ENCODE peak calls at places on chromosome 2, in five cellular contexts. X, T, Q, L and K are unnamed samples.

GRCh38 chr2:122238006-122238559 is 482.6 kb downstream of the TSN start:
- DNase-seq in X (no peak), T (no peak), Q (no peak), L (no peak), K (no peak)

GRCh38 chr2:217444932-217445331 is 557.9 kb downstream of the TNS1 start:
- DNase-seq in X (no peak), T (no peak), Q (no peak), L (no peak), K (no peak)

GRCh38 chr2:110717734-110718133 is 14.6 kb upstream of the ACOXL start:
- DNase-seq in X (no peak), T (no peak), Q (no peak), L (no peak), K (no peak)

GRCh38 chr2:200655918-200656580 is 70.2 kb downstream of the AOX1 start:
- DNase-seq in X (no peak), T (no peak), Q (no peak), L (no peak), K (no peak)

GRCh38 chr2:26768759-26769500 is 4.8 kb downstream of the SLC35F6 start:
- DNase-seq in X (peak), T (no peak), Q (no peak), L (no peak), K (no peak)

GRCh38 chr2:101704046-101704466 is 6.5 kb downstream of the MAP4K4 start:
- DNase-seq in X (no peak), T (peak), Q (no peak), L (no peak), K (no peak)

GRCh38 chr2:191847764-191848163 is 876 bp upstream of the CAVIN2 start:
- DNase-seq in X (no peak), T (no peak), Q (no peak), L (peak), K (no peak)

GRCh38 chr2:133312335-133312734 is 255.9 kb downstream of the NCKAP5 start:
- DNase-seq in X (no peak), T (no peak), Q (no peak), L (no peak), K (no peak)

GRCh38 chr2:119178811-119179601 is 20.5 kb upstream of the C1QL2 start:
- DNase-seq in X (no peak), T (peak), Q (no peak), L (no peak), K (no peak)

GRCh38 chr2:196165016-196165415 is 6.4 kb downstream of the STK17B start:
- DNase-seq in X (no peak), T (no peak), Q (no peak), L (no peak), K (no peak)

GRCh38 chr2:20019747-20020146 is 7.3 kb upstream of the MATN3 start:
- DNase-seq in X (no peak), T (no peak), Q (no peak), L (no peak), K (no peak)

GRCh38 chr2:132701810-132702209 is 31.8 kb upstream of the LYPD1 start:
- DNase-seq in X (no peak), T (no peak), Q (no peak), L (no peak), K (no peak)

GRCh38 chr2:240784629-240785423 is 35.2 kb downstream of the KIF1A start:
- DNase-seq in X (no peak), T (no peak), Q (no peak), L (no peak), K (no peak)

GRCh38 chr2:238169021-238169707 is 10.4 kb downstream of the ERFE start:
- DNase-seq in X (no peak), T (no peak), Q (no peak), L (no peak), K (peak)

GRCh38 chr2:71498261-71498701 is 44.9 kb downstream of the DYSF start:
- DNase-seq in X (no peak), T (peak), Q (no peak), L (no peak), K (no peak)

GRCh38 chr2:132757676-132758075 is 87.7 kb upstream of the LYPD1 start:
- DNase-seq in X (no peak), T (no peak), Q (no peak), L (no peak), K (no peak)

GRCh38 chr2:37886745-37887144 is 38.3 kb upstream of the RMDN2 start:
- DNase-seq in X (no peak), T (no peak), Q (no peak), L (no peak), K (no peak)

GRCh38 chr2:42042956-42043355 is 4.9 kb upstream of the PKDCC start:
- DNase-seq in X (no peak), T (no peak), Q (no peak), L (no peak), K (no peak)

GRCh38 chr2:43484323-43484930 is 111.4 kb downstream of the THADA start:
- DNase-seq in X (no peak), T (peak), Q (no peak), L (peak), K (peak)

GRCh38 chr2:240702640-240703011 is 11.0 kb downstream of the AQP12A start:
- DNase-seq in X (no peak), T (no peak), Q (no peak), L (no peak), K (no peak)

GRCh38 chr2:186136860-186137259 is 349.2 kb upstream of the ZC3H15 start:
- DNase-seq in X (no peak), T (no peak), Q (no peak), L (no peak), K (no peak)

GRCh38 chr2:168136392-168136977 is 110.9 kb downstream of the STK39 start:
- DNase-seq in X (no peak), T (peak), Q (no peak), L (peak), K (peak)

GRCh38 chr2:241673797-241674725 is 12.6 kb downstream of the DTYMK start:
- DNase-seq in X (no peak), T (no peak), Q (no peak), L (no peak), K (no peak)

GRCh38 chr2:180003566-180003965 is 3.5 kb downstream of the CWC22 start:
- DNase-seq in X (no peak), T (no peak), Q (no peak), L (no peak), K (no peak)